ENCODE peak calls at places on chromosome 10, in six cellular contexts. Q, E, G, B, R and D are unnamed samples.

GRCh38 chr10:86281396-86281795 is 85.2 kb downstream of the GRID1 start:
- DNase-seq in Q (no peak), E (no peak), G (no peak), B (no peak), R (no peak), D (no peak)

GRCh38 chr10:95711492-95711891 is 17.8 kb upstream of the TCTN3 start:
- DNase-seq in Q (no peak), E (no peak), G (no peak), B (no peak), R (no peak), D (no peak)

GRCh38 chr10:53548664-53549063 is 776.1 kb upstream of the MBL2 start:
- DNase-seq in Q (no peak), E (no peak), G (no peak), B (no peak), R (no peak), D (no peak)

GRCh38 chr10:132539431-132539839 is 1.8 kb downstream of the INPP5A start:
- DNase-seq in Q (peak; percentile 1), E (peak; percentile 34), G (peak; percentile 68), B (peak; percentile 54), R (no peak), D (no peak)

GRCh38 chr10:33974976-33975478 is 640.6 kb upstream of the NRP1 start:
- DNase-seq in Q (no peak), E (no peak), G (no peak), B (no peak), R (no peak), D (no peak)

GRCh38 chr10:96512524-96512991 is 1.2 kb downstream of the TLL2 start:
- DNase-seq in Q (peak; percentile 3), E (no peak), G (no peak), B (no peak), R (no peak), D (no peak)

GRCh38 chr10:16609195-16609594 is 87.5 kb upstream of the C1QL3 start:
- DNase-seq in Q (no peak), E (no peak), G (no peak), B (no peak), R (no peak), D (no peak)

GRCh38 chr10:1187151-1187854 is 131.1 kb downstream of the WDR37 start:
- DNase-seq in Q (no peak), E (no peak), G (no peak), B (no peak), R (no peak), D (no peak)

GRCh38 chr10:7340179-7340874 is 70.5 kb downstream of the SFMBT2 start:
- DNase-seq in Q (no peak), E (no peak), G (no peak), B (no peak), R (no peak), D (no peak)

GRCh38 chr10:95328013-95328412 is 37.2 kb upstream of the PDLIM1 start:
- DNase-seq in Q (no peak), E (no peak), G (no peak), B (no peak), R (no peak), D (no peak)

GRCh38 chr10:130423455-130424305 is 287.5 kb downstream of the GLRX3 start:
- DNase-seq in Q (no peak), E (no peak), G (no peak), B (no peak), R (no peak), D (no peak)

GRCh38 chr10:70493660-70494234 is 15.2 kb downstream of the PALD1 start:
- DNase-seq in Q (no peak), E (no peak), G (no peak), B (no peak), R (no peak), D (no peak)

GRCh38 chr10:90916392-90917110 is 4.3 kb downstream of the ANKRD1 start:
- DNase-seq in Q (no peak), E (no peak), G (no peak), B (no peak), R (no peak), D (no peak)

GRCh38 chr10:112082134-112082533 is 101.4 kb downstream of the GPAM start:
- DNase-seq in Q (no peak), E (no peak), G (no peak), B (no peak), R (no peak), D (no peak)

GRCh38 chr10:101856626-101857025 is 13.0 kb upstream of the KCNIP2 start:
- DNase-seq in Q (no peak), E (peak; percentile 50), G (no peak), B (no peak), R (no peak), D (no peak)

GRCh38 chr10:30059209-30060107 is at the start of gene JCAD:
- DNase-seq in Q (no peak), E (peak; percentile 71), G (peak; percentile 68), B (no peak), R (peak; percentile 62), D (peak; percentile 42)

GRCh38 chr10:96585726-96586418 is 940 bp downstream of the TM9SF3 start:
- DNase-seq in Q (no peak), E (peak; percentile 20), G (peak; percentile 51), B (no peak), R (no peak), D (no peak)

GRCh38 chr10:77925795-77926565 is 575 bp downstream of the DLG5 start:
- DNase-seq in Q (peak; percentile 3), E (peak; percentile 49), G (peak; percentile 73), B (peak; percentile 38), R (peak; percentile 7), D (no peak)